ENCODE peak calls at places on chromosomes 5 and 9, in four cellular contexts. K is activated T-cell treated with anti-CD3 and anti-CD28 coated beads for 1 hour, X is fibroblast of the conjunctiva, N is GM04504. D is an unnamed sample.

GRCh38 chr9:127614961-127615360 is 2.9 kb downstream of the STXBP1 start:
- DNase-seq in K (no peak), N (no peak), X (no peak), D (no peak)

GRCh38 chr9:116075191-116075590 is 78.4 kb upstream of the PAPPA start:
- DNase-seq in K (no peak), X (no peak), N (peak), D (no peak)

GRCh38 chr9:129284607-129285291 is 106.7 kb upstream of the IER5L start:
- DNase-seq in N (no peak), K (no peak), X (no peak), D (no peak)

GRCh38 chr5:66436721-66437120 is 159.5 kb upstream of the MAST4 start:
- DNase-seq in N (no peak), K (no peak), X (no peak), D (peak)

GRCh38 chr9:89664896-89665329 is 60.1 kb downstream of the GADD45G start:
- DNase-seq in N (no peak), K (no peak), X (no peak), D (peak)

GRCh38 chr9:72982161-72982799 is 29.4 kb upstream of the ALDH1A1 start:
- DNase-seq in X (no peak), K (no peak), N (no peak), D (no peak)

GRCh38 chr5:135269828-135270545 is 129.0 kb downstream of the MACROH2A1 start:
- DNase-seq in K (no peak), X (no peak), N (peak), D (no peak)

GRCh38 chr5:154367101-154367500 is 78.7 kb upstream of the SAP30L start:
- DNase-seq in N (no peak), X (no peak), K (no peak), D (no peak)

GRCh38 chr9:114347675-114348074 is 18.0 kb downstream of the ORM2 start:
- DNase-seq in X (no peak), K (no peak), N (no peak), D (no peak)

GRCh38 chr9:3244963-3245653 is 280.7 kb downstream of the RFX3 start:
- DNase-seq in K (no peak), X (no peak), N (no peak), D (no peak)

GRCh38 chr5:61232490-61232889 is 70.2 kb upstream of the SMIM15 start:
- DNase-seq in X (peak), N (no peak), K (no peak), D (no peak)

GRCh38 chr5:68187268-68188055 is 28.1 kb upstream of the PIK3R1 start:
- DNase-seq in K (no peak), N (no peak), X (no peak), D (no peak)

GRCh38 chr5:66072031-66072430 is 72.1 kb upstream of the SREK1 start:
- DNase-seq in N (no peak), K (no peak), X (no peak), D (no peak)

GRCh38 chr9:133643978-133644760 is 8.0 kb downstream of the DBH start:
- DNase-seq in N (no peak), X (no peak), K (no peak), D (no peak)

GRCh38 chr5:133289686-133290367 is 238.0 kb downstream of the HSPA4 start:
- DNase-seq in N (no peak), K (no peak), X (no peak), D (no peak)

GRCh38 chr5:120464627-120465280 is 654 bp downstream of the PRR16 start:
- DNase-seq in N (peak), K (no peak), X (peak), D (peak)

GRCh38 chr9:138053321-138053868 is 175.8 kb downstream of the CACNA1B start:
- DNase-seq in K (no peak), X (no peak), N (no peak), D (no peak)

GRCh38 chr9:28394774-28395173 is 821.5 kb upstream of the C9orf72 start:
- DNase-seq in K (no peak), X (no peak), N (no peak), D (no peak)

GRCh38 chr5:179892255-179892654 is 15.4 kb downstream of the TBC1D9B start:
- DNase-seq in X (no peak), K (no peak), N (no peak), D (no peak)

GRCh38 chr5:52898961-52899680 is 90.0 kb upstream of the ITGA2 start:
- DNase-seq in K (no peak), X (no peak), N (no peak), D (no peak)

GRCh38 chr9:130857864-130858730 is 23.0 kb downstream of the ABL1 start:
- DNase-seq in X (no peak), N (no peak), K (no peak), D (no peak)

GRCh38 chr9:36873247-36873875 is 160.7 kb downstream of the PAX5 start:
- DNase-seq in X (peak), K (peak), N (peak), D (peak)

GRCh38 chr5:67774153-67774552 is 441.4 kb upstream of the PIK3R1 start:
- DNase-seq in X (no peak), N (no peak), K (no peak), D (peak)

GRCh38 chr9:89778100-89779085 is 173.6 kb downstream of the GADD45G start:
- DNase-seq in N (no peak), K (no peak), X (no peak), D (no peak)

GRCh38 chr9:133098871-133099270 is 22.2 kb downstream of the RALGDS start:
- DNase-seq in N (no peak), K (no peak), X (no peak), D (no peak)

GRCh38 chr9:33868430-33869000 is 51.6 kb downstream of the UBE2R2 start:
- DNase-seq in N (no peak), K (no peak), X (peak), D (no peak)

GRCh38 chr9:13860926-13861325 is 453.0 kb downstream of the NFIB start:
- DNase-seq in K (no peak), X (no peak), N (no peak), D (no peak)

GRCh38 chr9:84843175-84843824 is 173.8 kb downstream of the NTRK2 start:
- DNase-seq in N (no peak), X (no peak), K (no peak), D (no peak)

GRCh38 chr9:93669116-93669957 is 93.0 kb downstream of the PHF2 start:
- DNase-seq in N (no peak), X (no peak), K (no peak), D (no peak)

GRCh38 chr5:67255881-67256280 is 59.3 kb upstream of the CD180 start:
- DNase-seq in X (no peak), N (no peak), K (no peak), D (no peak)

GRCh38 chr5:116557669-116558271 is 16.9 kb downstream of the SEMA6A start:
- DNase-seq in N (no peak), X (no peak), K (no peak), D (peak)

GRCh38 chr9:19320495-19320894 is 59.5 kb downstream of the RPS6 start:
- DNase-seq in K (no peak), X (peak), N (no peak), D (no peak)

GRCh38 chr5:172800088-172800551 is 29.1 kb upstream of the DUSP1 start:
- DNase-seq in X (no peak), K (no peak), N (peak), D (no peak)

GRCh38 chr5:72347801-72348305 is 27.7 kb downstream of the PTCD2 start:
- DNase-seq in K (no peak), N (peak), X (peak), D (no peak)

GRCh38 chr9:21656776-21657637 is 145.4 kb upstream of the MTAP start:
- DNase-seq in N (peak), K (no peak), X (peak), D (no peak)

GRCh38 chr5:52870448-52870847 is 82.7 kb downstream of the ITGA1 start:
- DNase-seq in X (no peak), K (no peak), N (no peak), D (no peak)

D was measured in Calu3.